ENCODE peak calls at places on chromosome 9, in five cellular contexts. B, N, D, W and L are unnamed samples.

GRCh38 chr9:104971521-104971920 is 43.6 kb upstream of the ABCA1 start:
- DNase-seq in D (no peak), W (no peak), B (no peak), N (no peak), L (no peak)

GRCh38 chr9:97558701-97559101 is 57.2 kb downstream of the TMOD1 start:
- DNase-seq in D (no peak), N (no peak), W (no peak), B (no peak), L (no peak)

GRCh38 chr9:22469928-22470544 is 23.4 kb downstream of the DMRTA1 start:
- DNase-seq in W (peak), N (peak), D (peak), B (no peak), L (no peak)

GRCh38 chr9:7780261-7780988 is 19.2 kb downstream of the DMAC1 start:
- DNase-seq in W (no peak), B (no peak), D (no peak), N (no peak), L (no peak)

GRCh38 chr9:5274770-5275169 is 29.7 kb downstream of the RLN2 start:
- DNase-seq in B (no peak), W (no peak), D (no peak), N (no peak), L (no peak)

GRCh38 chr9:77953590-77953989 is 78.0 kb downstream of the GNAQ start:
- DNase-seq in N (no peak), D (no peak), B (no peak), W (no peak), L (no peak)

GRCh38 chr9:27437652-27438373 is 86.3 kb upstream of the IFNK start:
- DNase-seq in D (no peak), B (no peak), N (no peak), W (no peak), L (no peak)

GRCh38 chr9:108869092-108869725 is 7.1 kb downstream of the ACTL7A start:
- DNase-seq in W (no peak), D (no peak), N (no peak), B (no peak), L (no peak)

GRCh38 chr9:107277801-107278200 is 5.3 kb upstream of the RAD23B start:
- DNase-seq in N (no peak), D (no peak), B (no peak), W (no peak), L (no peak)

GRCh38 chr9:14198544-14199510 is 115.1 kb downstream of the NFIB start:
- DNase-seq in B (no peak), W (peak), D (no peak), N (no peak), L (no peak)

GRCh38 chr9:36486454-36486932 is 86.2 kb upstream of the MELK start:
- DNase-seq in B (no peak), D (no peak), N (no peak), W (no peak), L (no peak)

GRCh38 chr9:33952066-33952465 is 96.6 kb downstream of the UBAP2 start:
- DNase-seq in W (no peak), B (no peak), N (no peak), D (no peak), L (no peak)

GRCh38 chr9:38079410-38080105 is 10.5 kb upstream of the SHB start:
- DNase-seq in B (no peak), W (no peak), D (no peak), N (no peak), L (no peak)

GRCh38 chr9:29740518-29740917 is 2167.2 kb upstream of the C9orf72 start:
- DNase-seq in W (no peak), D (no peak), N (no peak), B (no peak), L (no peak)

GRCh38 chr9:122116040-122116439 is 22.9 kb upstream of the TTLL11 start:
- DNase-seq in N (no peak), W (no peak), D (no peak), B (no peak), L (no peak)

GRCh38 chr9:2704504-2704903 is 12.8 kb upstream of the KCNV2 start:
- DNase-seq in D (no peak), N (no peak), B (no peak), W (no peak), L (no peak)

GRCh38 chr9:31137850-31138160 is 1246.6 kb upstream of the ACO1 start:
- DNase-seq in B (no peak), N (no peak), D (no peak), W (no peak), L (no peak)

GRCh38 chr9:16103613-16104012 is 550.8 kb downstream of the CCDC171 start:
- DNase-seq in B (no peak), W (no peak), D (no peak), N (no peak), L (no peak)